ENCODE peak calls at places on chromosomes 12 and 14, in five cellular contexts. One of them, this sample, is unnamed.
A peak's percentile ranks its signal among the peaks of the same experiment; 100 is the strongest.

GRCh38 chr14:91303091-91303923 is 58.8 kb upstream of the GPR68 start:
- DNase-seq in stomach: no peak
- DNase-seq in ovary: no peak
- DNase-seq in SK-N-SH: peak; percentile 80
- DNase-seq in sigmoid colon: no peak
- DNase-seq in this sample: no peak

GRCh38 chr12:69243099-69244084 is 4.0 kb downstream of the CPSF6 start:
- DNase-seq in stomach: no peak
- DNase-seq in sigmoid colon: no peak
- DNase-seq in SK-N-SH: no peak
- DNase-seq in ovary: no peak
- DNase-seq in this sample: no peak

GRCh38 chr14:25537846-25538455 is 488.0 kb upstream of the STXBP6 start:
- DNase-seq in SK-N-SH: peak; percentile 26
- DNase-seq in stomach: peak; percentile 44
- DNase-seq in sigmoid colon: no peak
- DNase-seq in ovary: no peak
- DNase-seq in this sample: no peak

GRCh38 chr12:6684609-6685008 is 4.6 kb downstream of the ZNF384 start:
- DNase-seq in SK-N-SH: peak; percentile 62
- DNase-seq in stomach: no peak
- DNase-seq in ovary: no peak
- DNase-seq in sigmoid colon: no peak
- DNase-seq in this sample: no peak

GRCh38 chr12:132700212-132700913 is 10.3 kb upstream of the PGAM5 start:
- DNase-seq in stomach: no peak
- DNase-seq in SK-N-SH: no peak
- DNase-seq in sigmoid colon: no peak
- DNase-seq in ovary: no peak
- DNase-seq in this sample: no peak

GRCh38 chr12:66304296-66304915 is 2.1 kb downstream of the HELB start:
- DNase-seq in ovary: no peak
- DNase-seq in stomach: no peak
- DNase-seq in SK-N-SH: no peak
- DNase-seq in sigmoid colon: no peak
- DNase-seq in this sample: no peak

GRCh38 chr12:46830731-46831334 is 5.0 kb upstream of the SLC38A4 start:
- DNase-seq in sigmoid colon: no peak
- DNase-seq in SK-N-SH: no peak
- DNase-seq in ovary: no peak
- DNase-seq in stomach: no peak
- DNase-seq in this sample: no peak

GRCh38 chr14:33796356-33796755 is 154.5 kb downstream of the EGLN3 start:
- DNase-seq in sigmoid colon: no peak
- DNase-seq in SK-N-SH: no peak
- DNase-seq in stomach: no peak
- DNase-seq in ovary: no peak
- DNase-seq in this sample: no peak

GRCh38 chr12:105658389-105658788 is 327.9 kb downstream of the C12orf75 start:
- DNase-seq in ovary: no peak
- DNase-seq in sigmoid colon: no peak
- DNase-seq in SK-N-SH: no peak
- DNase-seq in stomach: no peak
- DNase-seq in this sample: no peak

GRCh38 chr14:59055439-59056045 is 132.9 kb upstream of the DAAM1 start:
- DNase-seq in sigmoid colon: no peak
- DNase-seq in SK-N-SH: peak; percentile 65
- DNase-seq in stomach: peak; percentile 26
- DNase-seq in ovary: peak; percentile 38
- DNase-seq in this sample: no peak

GRCh38 chr14:54438703-54439102 is 2.5 kb downstream of the CNIH1 start:
- DNase-seq in sigmoid colon: no peak
- DNase-seq in SK-N-SH: no peak
- DNase-seq in ovary: no peak
- DNase-seq in stomach: no peak
- DNase-seq in this sample: no peak

GRCh38 chr14:101876539-101876938 is 87.8 kb upstream of the DYNC1H1 start:
- DNase-seq in sigmoid colon: peak; percentile 95
- DNase-seq in stomach: peak; percentile 56
- DNase-seq in ovary: no peak
- DNase-seq in SK-N-SH: peak; percentile 87
- DNase-seq in this sample: peak; percentile 96

GRCh38 chr12:123063535-123063934 is 83.1 kb downstream of the ARL6IP4 start:
- DNase-seq in stomach: no peak
- DNase-seq in SK-N-SH: peak; percentile 58
- DNase-seq in sigmoid colon: no peak
- DNase-seq in ovary: no peak
- DNase-seq in this sample: no peak

GRCh38 chr14:105889666-105890473 is 363.5 kb downstream of the TMEM121 start:
- DNase-seq in ovary: peak; percentile 1
- DNase-seq in SK-N-SH: peak; percentile 80
- DNase-seq in sigmoid colon: peak; percentile 48
- DNase-seq in stomach: no peak
- DNase-seq in this sample: no peak

GRCh38 chr14:69955855-69956567 is 76.8 kb downstream of the SMOC1 start:
- DNase-seq in ovary: no peak
- DNase-seq in sigmoid colon: no peak
- DNase-seq in stomach: peak; percentile 49
- DNase-seq in SK-N-SH: no peak
- DNase-seq in this sample: no peak

DNA sequence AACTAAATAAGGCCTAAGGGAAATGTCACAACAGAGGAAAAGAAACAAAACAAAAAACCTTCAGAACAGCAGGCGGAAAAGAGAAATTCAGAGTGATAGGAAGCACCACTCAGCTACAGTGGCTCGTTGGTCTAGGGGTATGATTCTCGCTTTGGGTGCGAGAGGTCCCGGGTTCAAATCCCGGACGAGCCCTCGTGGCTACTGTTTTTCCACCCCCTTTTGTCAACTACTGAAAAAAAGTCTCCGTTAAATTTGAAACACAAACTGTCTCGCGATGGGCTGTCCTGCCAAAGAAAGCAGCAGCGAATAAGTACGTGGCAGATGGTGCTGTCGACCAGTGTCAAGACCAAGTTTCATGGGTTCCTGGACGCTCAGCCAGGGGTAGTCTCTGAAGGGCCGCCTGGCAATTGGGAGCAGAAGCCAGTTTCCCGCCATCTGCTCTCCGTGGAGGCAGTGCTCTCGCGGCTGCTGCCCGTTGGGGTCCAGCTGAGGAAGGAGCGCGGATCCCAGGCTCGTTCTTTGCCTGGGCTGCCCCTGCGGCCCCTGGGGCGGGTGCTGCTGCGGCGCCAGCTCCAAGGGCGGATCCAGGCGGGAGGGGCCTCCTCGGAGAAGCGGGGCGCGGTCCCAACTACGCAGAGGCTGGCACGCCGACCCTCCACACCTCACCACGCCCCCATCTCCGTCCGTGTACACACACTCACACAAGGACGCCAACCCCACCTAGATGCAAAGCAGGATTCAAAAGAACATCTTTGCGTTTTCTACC is at the start of gene RNASE4:
- DNase-seq in sigmoid colon: peak; percentile 95
- DNase-seq in ovary: peak; percentile 90
- DNase-seq in SK-N-SH: peak; percentile 68
- DNase-seq in stomach: peak; percentile 92
- DNase-seq in this sample: peak; percentile 96
- TF ChIP-seq EP300 in sigmoid colon: no peak
- TF ChIP-seq EP300 in ovary: peak; percentile 65
- TF ChIP-seq EP300 in SK-N-SH: peak; percentile 11
- TF ChIP-seq EP300 in stomach: no peak
- TF ChIP-seq EP300 in this sample: no peak

DNA sequence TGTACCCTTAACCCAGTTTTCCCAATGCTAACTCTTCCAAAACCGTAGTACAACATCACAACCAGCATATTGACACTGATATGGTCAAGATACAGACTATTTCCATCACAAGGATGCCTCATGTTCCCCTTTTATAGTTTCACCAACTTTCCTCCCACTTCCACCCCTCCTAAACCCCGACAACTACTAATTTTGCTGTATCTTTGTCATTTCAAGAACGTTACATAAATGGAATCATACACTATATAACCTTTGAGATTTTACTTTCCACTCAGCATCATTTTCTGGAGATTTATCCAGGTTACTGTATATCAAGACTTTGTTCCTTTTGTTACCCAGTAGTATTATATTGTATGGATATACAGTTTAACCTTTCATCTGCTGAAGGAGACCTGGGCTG is 88.9 kb downstream of the MED13L start:
- DNase-seq in SK-N-SH: no peak
- DNase-seq in sigmoid colon: no peak
- DNase-seq in stomach: no peak
- DNase-seq in ovary: no peak
- DNase-seq in this sample: no peak
- TF ChIP-seq EP300 in SK-N-SH: no peak
- TF ChIP-seq EP300 in sigmoid colon: no peak
- TF ChIP-seq EP300 in stomach: no peak
- TF ChIP-seq EP300 in ovary: no peak
- TF ChIP-seq EP300 in this sample: no peak

GRCh38 chr12:119204716-119205285 is 26.1 kb downstream of the HSPB8 start:
- DNase-seq in sigmoid colon: peak; percentile 79
- DNase-seq in SK-N-SH: no peak
- DNase-seq in stomach: no peak
- DNase-seq in ovary: no peak
- DNase-seq in this sample: no peak
- TF ChIP-seq EP300 in sigmoid colon: no peak
- TF ChIP-seq EP300 in SK-N-SH: no peak
- TF ChIP-seq EP300 in stomach: no peak
- TF ChIP-seq EP300 in ovary: no peak
- TF ChIP-seq EP300 in this sample: no peak

DNA sequence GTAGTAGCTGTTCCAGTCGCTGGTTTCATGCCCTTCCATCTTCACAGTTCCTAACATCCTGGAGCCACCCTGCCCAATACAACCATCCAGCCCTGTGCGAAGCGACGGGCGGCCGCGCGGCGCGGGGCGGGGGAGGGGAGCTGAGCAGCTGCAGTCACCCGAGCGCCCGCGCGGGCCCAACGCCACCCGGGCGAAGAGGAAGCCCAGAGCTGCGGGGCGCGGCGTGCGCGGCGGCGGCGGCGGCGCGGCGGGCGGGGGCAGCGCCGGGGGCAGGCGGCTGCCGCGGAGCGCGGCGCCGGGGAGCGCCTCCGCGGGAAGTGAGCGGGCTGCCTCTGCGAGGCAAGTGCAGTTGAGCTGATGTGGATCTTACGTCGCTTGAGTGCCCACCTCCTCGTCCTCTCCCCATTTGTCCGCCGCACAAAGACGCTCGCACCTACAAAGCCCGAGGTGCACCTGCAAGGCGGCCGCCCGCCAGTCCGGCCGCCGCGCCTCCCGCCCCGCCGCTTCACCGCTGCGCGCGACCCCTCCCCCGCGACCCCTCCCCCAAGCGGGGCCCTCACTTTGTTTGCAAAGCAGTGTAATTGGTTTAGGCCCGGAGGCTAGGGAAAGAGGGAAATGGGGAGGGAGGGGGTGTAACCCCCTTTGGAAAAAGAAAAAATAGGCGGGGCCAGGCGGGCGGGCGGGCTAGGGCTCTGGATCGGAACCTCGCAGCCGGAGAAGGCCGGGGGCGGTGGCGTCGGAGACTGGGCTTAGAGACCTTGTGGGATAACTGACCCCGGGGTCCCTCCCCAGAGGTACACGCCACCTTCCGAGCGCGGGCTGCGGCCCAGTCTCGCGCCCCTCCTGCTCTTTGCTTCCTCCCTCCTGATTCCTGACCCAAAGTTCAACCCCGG is at the start of the genes FOXA1 and TTC6:
- DNase-seq in stomach: peak; percentile 83
- DNase-seq in sigmoid colon: no peak
- DNase-seq in ovary: no peak
- DNase-seq in SK-N-SH: peak; percentile 40
- DNase-seq in this sample: no peak
- TF ChIP-seq EP300 in stomach: no peak
- TF ChIP-seq EP300 in sigmoid colon: no peak
- TF ChIP-seq EP300 in ovary: no peak
- TF ChIP-seq EP300 in SK-N-SH: no peak
- TF ChIP-seq EP300 in this sample: no peak

GRCh38 chr14:35144029-35144428 is 21.7 kb downstream of the PRORP start:
- DNase-seq in sigmoid colon: no peak
- DNase-seq in stomach: no peak
- DNase-seq in SK-N-SH: no peak
- DNase-seq in ovary: no peak
- DNase-seq in this sample: no peak
- TF ChIP-seq EP300 in sigmoid colon: no peak
- TF ChIP-seq EP300 in stomach: no peak
- TF ChIP-seq EP300 in SK-N-SH: no peak
- TF ChIP-seq EP300 in ovary: no peak
- TF ChIP-seq EP300 in this sample: no peak

GRCh38 chr14:27278341-27278740 is 680.5 kb upstream of the NOVA1 start:
- DNase-seq in SK-N-SH: no peak
- DNase-seq in ovary: no peak
- DNase-seq in sigmoid colon: no peak
- DNase-seq in stomach: no peak
- DNase-seq in this sample: no peak
- TF ChIP-seq EP300 in SK-N-SH: no peak
- TF ChIP-seq EP300 in ovary: no peak
- TF ChIP-seq EP300 in sigmoid colon: no peak
- TF ChIP-seq EP300 in stomach: no peak
- TF ChIP-seq EP300 in this sample: no peak

DNA sequence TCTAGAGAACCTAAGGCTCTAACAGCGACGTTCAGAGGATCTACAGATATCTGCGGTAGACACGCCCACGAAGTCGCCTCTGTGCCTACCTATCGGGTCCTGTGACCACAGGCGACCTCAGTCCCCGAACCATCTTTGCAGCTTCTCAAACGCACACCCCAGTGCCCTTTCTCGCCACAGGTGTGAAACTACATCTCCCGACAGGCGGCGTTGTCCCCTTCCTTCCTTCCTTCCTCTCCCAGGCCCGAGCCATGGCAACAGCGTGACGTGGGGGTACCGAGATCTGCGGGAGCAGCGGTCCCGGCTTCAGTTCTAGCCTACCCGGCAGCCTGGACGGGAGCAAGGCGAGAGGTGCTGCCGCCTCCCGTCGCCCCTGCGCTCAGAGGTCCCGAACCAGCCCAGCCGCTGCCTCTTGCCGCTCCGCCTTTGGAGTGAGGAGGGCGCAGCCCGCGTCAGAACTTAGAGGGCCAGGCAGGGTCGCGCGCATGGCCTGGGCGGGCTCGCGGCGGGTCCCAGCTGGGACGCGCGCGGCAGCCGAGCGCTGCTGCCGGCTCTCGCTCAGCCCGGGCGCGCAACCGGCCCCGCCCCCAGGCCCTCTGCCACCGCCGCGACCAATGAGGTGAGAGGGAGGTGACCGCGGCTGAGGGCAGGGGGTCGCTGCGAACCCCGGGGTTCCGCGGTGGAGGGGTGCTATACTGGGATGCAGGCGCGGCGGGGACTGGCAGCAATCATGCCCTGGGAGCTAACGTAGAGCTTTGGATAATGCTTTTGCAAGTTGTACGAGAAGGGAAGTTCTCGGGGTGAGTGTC is at the start of gene COQ10A:
- DNase-seq in SK-N-SH: peak; percentile 98
- DNase-seq in stomach: peak; percentile 91
- DNase-seq in sigmoid colon: peak; percentile 96
- DNase-seq in ovary: peak; percentile 91
- DNase-seq in this sample: peak; percentile 98
- TF ChIP-seq EP300 in SK-N-SH: no peak
- TF ChIP-seq EP300 in stomach: no peak
- TF ChIP-seq EP300 in sigmoid colon: no peak
- TF ChIP-seq EP300 in ovary: no peak
- TF ChIP-seq EP300 in this sample: no peak